ENCODE peak calls at places on chromosomes 11 and 22, in ten cellular contexts. I is heart left ventricle, G is spleen, U is neural progenitor cell, A is AG10803, Y is stomach, V is GM20000, D is MCF 10A, E is Panc1, H is tibial artery. O is an unnamed sample.

GRCh38 chr11:75199412-75199955 is 41.1 kb upstream of the TPBGL start:
- DNase-seq in V (no peak), G (no peak), D (no peak), I (no peak), A (no peak), Y (no peak), E (no peak), U (no peak), H (no peak), O (no peak)

GRCh38 chr11:79173615-79174014 is 267.2 kb downstream of the TENM4 start:
- DNase-seq in G (no peak), I (peak; percentile 41), Y (no peak), E (no peak), V (no peak), D (peak; percentile 45), U (no peak), H (peak; percentile 79), A (peak; percentile 89), O (no peak)

GRCh38 chr22:23836281-23836680 is 2.5 kb downstream of the DERL3 start:
- DNase-seq in E (no peak), G (peak; percentile 73), Y (no peak), A (no peak), V (no peak), D (no peak), H (peak; percentile 42), U (no peak), I (peak; percentile 51), O (no peak)

GRCh38 chr22:19577422-19577966 is 53.3 kb upstream of the CLDN5 start:
- DNase-seq in G (no peak), V (no peak), U (no peak), E (no peak), A (no peak), H (no peak), Y (no peak), I (no peak), D (no peak), O (no peak)

GRCh38 chr11:14578551-14578956 is 58.4 kb upstream of the PSMA1 start:
- DNase-seq in H (no peak), E (no peak), G (no peak), U (no peak), I (no peak), D (peak; percentile 46), A (peak; percentile 15), Y (peak; percentile 46), V (peak; percentile 53), O (no peak)

GRCh38 chr11:2708757-2709281 is 9.0 kb upstream of the KCNQ1OT1 start:
- DNase-seq in Y (no peak), U (no peak), D (no peak), E (no peak), A (no peak), V (no peak), G (no peak), H (no peak), I (peak; percentile 23), O (peak; percentile 37)

GRCh38 chr11:83711035-83711630 is 425.0 kb upstream of the CCDC90B start:
- DNase-seq in D (no peak), G (no peak), H (no peak), Y (no peak), V (no peak), A (no peak), U (no peak), I (no peak), E (no peak), O (no peak)

GRCh38 chr11:83425137-83425466 is 138.9 kb upstream of the CCDC90B start:
- DNase-seq in D (no peak), U (no peak), V (no peak), I (no peak), Y (no peak), H (no peak), E (no peak), A (no peak), G (no peak), O (no peak)

GRCh38 chr22:37990302-37990701 is 5.9 kb upstream of the SOX10 start:
- DNase-seq in G (no peak), H (no peak), Y (no peak), D (no peak), U (no peak), V (no peak), I (peak; percentile 49), A (no peak), E (no peak), O (no peak)

GRCh38 chr11:79449040-79449439 is 8.2 kb upstream of the TENM4 start:
- DNase-seq in Y (no peak), V (no peak), I (no peak), G (no peak), A (no peak), D (no peak), E (no peak), U (no peak), H (no peak), O (no peak)

GRCh38 chr11:92623055-92623454 is 346.4 kb upstream of the MTNR1B start:
- DNase-seq in I (no peak), D (no peak), V (no peak), U (no peak), G (no peak), E (no peak), Y (no peak), H (no peak), A (no peak), O (no peak)

GRCh38 chr11:71103266-71103665 is 149.1 kb downstream of the SHANK2 start:
- DNase-seq in D (no peak), U (no peak), Y (peak; percentile 82), V (no peak), A (no peak), G (peak; percentile 51), E (no peak), I (no peak), H (no peak), O (no peak)

GRCh38 chr22:48004936-48005335 is 1242.5 kb downstream of the TBC1D22A start:
- DNase-seq in E (no peak), A (no peak), V (no peak), D (no peak), Y (no peak), G (no peak), I (no peak), U (no peak), H (no peak), O (no peak)

DNA sequence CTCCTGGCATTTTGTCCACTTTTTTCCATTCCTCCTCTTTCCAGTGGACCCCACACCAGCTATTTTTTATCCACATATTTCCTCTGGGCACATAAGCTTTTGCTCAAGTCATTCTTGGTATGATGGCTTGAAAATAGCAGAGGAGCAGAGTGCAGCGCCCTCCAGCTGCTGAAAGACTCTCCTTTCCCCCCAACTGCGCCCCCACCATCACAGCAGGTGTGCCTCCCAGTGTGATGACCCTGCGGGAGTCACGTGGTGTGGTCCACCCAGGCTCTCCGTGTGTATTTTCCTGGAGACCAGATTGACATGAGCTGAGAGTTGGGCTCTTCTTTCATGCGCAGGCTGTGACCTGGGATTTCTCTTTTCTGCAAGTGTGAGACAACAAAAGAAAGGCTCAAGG is 1241.6 kb downstream of the TBC1D22A start:
- DNase-seq in U (no peak), V (no peak), E (no peak), H (no peak), Y (no peak), I (no peak), A (no peak), G (no peak), D (no peak), O (no peak)
- TF ChIP-seq CTCF in U (peak; percentile 11), V (no peak), E (no peak), H (no peak), Y (no peak), I (no peak), A (no peak), G (no peak), D (no peak), O (no peak)

GRCh38 chr11:36148701-36149100 is 140.5 kb downstream of the COMMD9 start:
- DNase-seq in A (no peak), Y (no peak), G (no peak), I (no peak), E (no peak), U (no peak), D (no peak), H (no peak), V (no peak), O (no peak)

GRCh38 chr11:36151933-36152580 is 137.2 kb downstream of the COMMD9 start:
- DNase-seq in A (no peak), U (no peak), I (no peak), V (no peak), H (no peak), D (no peak), G (no peak), Y (no peak), E (no peak), O (no peak)

GRCh38 chr11:36150986-36151385 is 138.2 kb downstream of the COMMD9 start:
- DNase-seq in I (no peak), V (no peak), H (no peak), G (no peak), U (no peak), E (no peak), D (no peak), A (peak; percentile 23), Y (no peak), O (no peak)

GRCh38 chr11:36147491-36147890 is 141.7 kb downstream of the COMMD9 start:
- DNase-seq in Y (no peak), V (no peak), A (no peak), E (no peak), U (no peak), H (no peak), D (no peak), I (no peak), G (no peak), O (no peak)

GRCh38 chr11:36149538-36150242 is 139.5 kb downstream of the COMMD9 start:
- DNase-seq in U (peak; percentile 42), D (peak; percentile 100), E (peak; percentile 97), Y (peak; percentile 33), G (no peak), H (peak; percentile 71), V (peak; percentile 71), A (peak; percentile 95), I (peak; percentile 66), O (peak; percentile 97)
- TF ChIP-seq CTCF in U (peak; percentile 53), D (peak; percentile 80), E (peak; percentile 82), Y (peak; percentile 8), G (peak; percentile 26), H (no peak), V (peak; percentile 30), A (peak; percentile 60), I (peak; percentile 43), O (peak; percentile 67)

GRCh38 chr11:762421-763072 is 14.7 kb downstream of the GATD1 start:
- DNase-seq in U (no peak), I (no peak), D (peak; percentile 96), Y (peak; percentile 47), E (no peak), A (peak; percentile 89), V (peak; percentile 34), G (peak; percentile 76), H (peak; percentile 67), O (no peak)
- TF ChIP-seq CTCF in U (peak; percentile 17), I (no peak), D (peak; percentile 32), Y (no peak), E (peak; percentile 76), A (peak; percentile 50), V (no peak), G (no peak), H (no peak), O (no peak)

GRCh38 chr11:118610773-118611432 is 3.5 kb downstream of the PHLDB1 start:
- DNase-seq in H (peak; percentile 89), E (no peak), V (peak; percentile 87), Y (peak; percentile 90), G (peak; percentile 95), A (peak; percentile 61), U (peak; percentile 91), I (peak; percentile 86), D (peak; percentile 58), O (no peak)
- TF ChIP-seq CTCF in H (peak; percentile 83), E (peak; percentile 99), V (peak; percentile 91), Y (peak; percentile 87), G (peak; percentile 63), A (peak; percentile 70), U (peak; percentile 85), I (peak; percentile 97), D (peak; percentile 84), O (peak; percentile 77)

O was measured in AG04450.